ENCODE peak calls at places on chromosomes 16 and 17, in six cellular contexts. H, A, E, B, Z and U are unnamed samples. For H3K4me1, the result is how much of the 10 kb centered on the place peaks cover.

GRCh38 chr17:13306310-13306962 is 288.6 kb upstream of the ELAC2 start:
- DNase-seq in Z (peak), A (no peak), B (peak), H (no peak), E (no peak), U (no peak)

GRCh38 chr17:39110435-39111136 is 40.9 kb downstream of the PLXDC1 start:
- DNase-seq in B (no peak), A (no peak), Z (peak), H (no peak), E (no peak), U (no peak)

GRCh38 chr16:15886078-15886477 is 2.3 kb downstream of the CEP20 start:
- DNase-seq in B (no peak), A (no peak), H (no peak), E (no peak), Z (no peak), U (no peak)

GRCh38 chr16:73171901-73172619 is 124.1 kb upstream of the ZFHX3 start:
- DNase-seq in E (no peak), H (no peak), Z (peak), A (no peak), B (no peak), U (no peak)

GRCh38 chr16:19210968-19211367 is 42.9 kb downstream of the SYT17 start:
- DNase-seq in Z (no peak), E (no peak), H (no peak), B (no peak), A (no peak), U (no peak)

GRCh38 chr17:46009681-46010596 is 10.9 kb downstream of the STH start:
- DNase-seq in B (no peak), Z (no peak), A (no peak), H (no peak), E (no peak), U (no peak)

GRCh38 chr17:10292057-10292931 is 80.5 kb downstream of the MYH13 start:
- DNase-seq in A (no peak), E (no peak), Z (peak), B (no peak), H (no peak), U (no peak)

GRCh38 chr16:51898872-51899271 is 648.1 kb downstream of the TOX3 start:
- DNase-seq in Z (no peak), B (no peak), A (no peak), E (no peak), H (no peak), U (no peak)

GRCh38 chr16:88769617-88770458 is 15.2 kb downstream of the PIEZO1 start:
- DNase-seq in H (no peak), A (no peak), B (no peak), Z (peak), E (no peak), U (no peak)

GRCh38 chr16:57187508-57187854 is 1.4 kb downstream of the RSPRY1 start:
- DNase-seq in Z (peak), H (no peak), B (no peak), A (no peak), E (peak), U (no peak)

GRCh38 chr17:50663812-50664374 is 29.2 kb downstream of the ABCC3 start:
- DNase-seq in A (no peak), Z (no peak), B (no peak), E (no peak), H (no peak), U (no peak)

GRCh38 chr17:42101513-42102292 is 3.4 kb upstream of the ZNF385C start:
- DNase-seq in E (peak), B (peak), Z (peak), A (peak), H (peak), U (peak)

GRCh38 chr17:42094375-42095069 is 3.8 kb downstream of the ZNF385C start:
- DNase-seq in E (no peak), A (peak), B (no peak), H (no peak), Z (no peak), U (no peak)

GRCh38 chr17:42096360-42097111 is 1.7 kb downstream of the ZNF385C start:
- DNase-seq in A (no peak), H (no peak), B (no peak), Z (peak), E (no peak), U (no peak)

GRCh38 chr17:42098747-42099399 is 600 bp upstream of the ZNF385C start:
- DNase-seq in B (peak), Z (peak), H (no peak), A (no peak), E (no peak), U (no peak)

DNA sequence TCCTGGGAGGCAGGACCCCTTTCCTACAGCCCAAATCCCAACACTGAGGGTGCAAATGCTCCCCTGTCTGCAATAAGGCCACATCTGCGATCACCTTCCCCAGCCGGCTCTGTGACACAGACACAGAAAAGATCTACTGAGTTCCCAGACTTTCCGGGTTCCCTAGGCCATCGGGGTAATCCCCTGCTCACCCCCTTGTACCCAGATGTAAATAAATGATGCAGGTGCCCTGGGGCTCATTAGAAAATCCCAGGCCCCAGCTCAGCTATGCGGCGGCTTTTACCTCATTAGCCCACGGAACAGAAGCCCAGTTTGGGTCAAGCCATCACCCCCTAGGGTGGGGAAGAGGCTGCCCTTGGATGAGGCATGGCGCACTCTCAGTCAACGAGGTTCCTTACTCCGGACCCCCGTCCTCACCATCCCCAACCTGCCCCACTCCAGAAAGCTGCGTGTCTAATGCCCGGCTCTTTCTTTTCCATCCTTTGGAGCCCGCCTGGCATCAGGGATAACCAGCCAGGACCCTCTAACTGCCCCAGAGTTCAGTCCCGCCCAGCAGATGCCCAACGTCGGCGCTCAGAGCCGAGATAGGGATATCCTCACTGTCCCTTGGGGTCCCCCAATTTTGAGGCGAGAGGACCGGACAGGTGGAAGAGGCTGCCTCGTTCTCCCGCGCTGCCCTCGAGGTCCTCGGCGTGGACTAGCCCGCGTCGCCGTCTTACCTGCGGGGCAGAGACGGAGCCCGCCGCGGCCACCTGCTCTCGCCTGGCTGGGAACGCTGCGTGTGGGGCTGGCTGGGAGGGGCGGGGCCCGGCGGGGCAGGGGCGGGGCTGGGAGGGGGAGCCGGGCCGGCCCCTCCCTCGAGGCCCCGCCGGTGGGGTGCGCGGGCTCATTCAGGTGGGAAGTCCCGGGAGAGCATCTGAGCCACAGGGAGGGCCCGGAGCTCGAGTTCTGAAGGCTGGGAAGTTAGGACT is at the start of gene ZNF385C:
- DNase-seq in A (peak), E (peak), B (peak), H (no peak), Z (peak), U (no peak)
- H3K4me3 ChIP-seq in A (no peak), E (peak), B (no peak), H (peak), Z (peak), U (peak)

GRCh38 chr16:17454331-17454730 is 16.4 kb downstream of the XYLT1 start:
- DNase-seq in H (no peak), B (no peak), E (no peak), A (no peak), Z (no peak), U (no peak)
- H3K4me1 ChIP-seq in H (under half), B (under half), E (under half), A (under half), Z (under half), U (under half)

GRCh38 chr16:66924527-66925321 is 611 bp downstream of the RRAD start:
- DNase-seq in A (peak), B (peak), Z (peak), E (no peak), H (no peak), U (no peak)
- H3K27ac ChIP-seq in A (peak), B (peak), Z (no peak), E (no peak), H (peak), U (peak)

DNA sequence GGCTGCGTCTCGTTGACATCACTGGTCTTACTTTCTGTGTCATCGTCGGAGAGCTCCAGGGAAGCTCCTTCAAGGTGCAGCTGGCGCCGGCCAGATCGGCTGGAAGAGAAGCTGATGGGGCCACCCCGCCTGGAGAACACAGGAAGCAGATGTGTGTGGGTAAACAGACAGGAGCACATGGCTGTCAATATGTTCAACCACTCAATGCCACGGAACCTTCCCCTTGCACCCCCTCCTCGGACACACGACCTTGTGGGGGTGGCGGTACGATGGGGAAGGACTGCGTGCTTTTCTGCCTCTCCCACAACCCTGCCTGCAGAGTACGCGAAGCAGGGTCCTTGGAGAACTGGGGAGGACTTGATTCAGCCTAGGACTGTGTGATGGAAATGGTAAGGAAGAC is 40.1 kb downstream of the NDEL1 start:
- DNase-seq in Z (peak), B (no peak), E (no peak), A (no peak), H (no peak), U (no peak)
- H3K4me3 ChIP-seq in Z (no peak), B (no peak), E (no peak), A (no peak), H (no peak), U (no peak)

GRCh38 chr16:48201515-48202201 is 42.4 kb upstream of the LONP2 start:
- DNase-seq in A (no peak), B (no peak), H (no peak), E (no peak), Z (no peak), U (no peak)
- H3K4me1 ChIP-seq in A (under half), B (under half), H (under half), E (under half), Z (under half), U (under half)